ENCODE peak calls at places on chromosomes 2 and 18, in four cellular contexts. H, C, G and I are unnamed samples.
A peak's percentile ranks its signal among the peaks of the same experiment; 100 is the strongest.

GRCh38 chr2:200226652-200227426 is 79.7 kb upstream of the SPATS2L start:
- DNase-seq in H (no peak), G (no peak), C (no peak), I (no peak)

GRCh38 chr2:68282814-68283812 is 30.8 kb upstream of the PPP3R1 start:
- DNase-seq in C (peak; percentile 53), H (peak; percentile 84), G (no peak), I (peak; percentile 56)

GRCh38 chr2:9251154-9252001 is 44.8 kb downstream of the ASAP2 start:
- DNase-seq in H (no peak), C (no peak), G (no peak), I (no peak)

GRCh38 chr2:8198776-8199382 is 483.0 kb upstream of the ID2 start:
- DNase-seq in H (no peak), G (no peak), C (no peak), I (no peak)

GRCh38 chr2:33489835-33490431 is 13.5 kb downstream of the RASGRP3 start:
- DNase-seq in C (no peak), H (no peak), G (no peak), I (no peak)

GRCh38 chr2:26971911-26972786 is 1.7 kb downstream of the MAPRE3 start:
- DNase-seq in H (peak; percentile 37), C (no peak), G (no peak), I (no peak)

GRCh38 chr18:5961828-5962150 is 66.5 kb upstream of the TMEM200C start:
- DNase-seq in G (no peak), C (no peak), H (no peak), I (no peak)

GRCh38 chr2:232621186-232621585 is 12.2 kb upstream of the EFHD1 start:
- DNase-seq in C (no peak), G (no peak), H (no peak), I (no peak)

GRCh38 chr2:36915627-36916026 is 50.7 kb downstream of the STRN start:
- DNase-seq in C (no peak), H (no peak), G (no peak), I (no peak)

GRCh38 chr2:233037078-233037477 is 4.6 kb downstream of the NEU2 start:
- DNase-seq in H (no peak), C (no peak), G (no peak), I (no peak)

GRCh38 chr18:21134895-21135294 is 23.3 kb upstream of the ROCK1 start:
- DNase-seq in H (no peak), G (no peak), C (no peak), I (no peak)

GRCh38 chr2:204260162-204260877 is 285.0 kb upstream of the PARD3B start:
- DNase-seq in H (peak; percentile 62), G (no peak), C (peak; percentile 77), I (peak; percentile 66)

GRCh38 chr18:47817017-47817911 is 113.2 kb downstream of the SMAD2 start:
- DNase-seq in H (no peak), G (no peak), C (no peak), I (no peak)

GRCh38 chr2:11156396-11157075 is 1.3 kb downstream of the SLC66A3 start:
- DNase-seq in G (no peak), H (no peak), C (no peak), I (no peak)

GRCh38 chr2:73746015-73746876 is 9.1 kb upstream of the TPRKB start:
- DNase-seq in H (no peak), G (no peak), C (no peak), I (no peak)

GRCh38 chr2:230868151-230868946 is 3.6 kb downstream of the ITM2C start:
- DNase-seq in C (no peak), H (no peak), G (no peak), I (no peak)

GRCh38 chr2:42026332-42026731 is 21.5 kb upstream of the PKDCC start:
- DNase-seq in G (no peak), H (no peak), C (no peak), I (no peak)

GRCh38 chr2:48534781-48535180 is 4.8 kb downstream of the STON1 start:
- DNase-seq in G (no peak), H (no peak), C (no peak), I (no peak)

GRCh38 chr18:58635891-58636290 is 7.0 kb upstream of the ALPK2 start:
- DNase-seq in C (no peak), H (peak; percentile 9), G (peak; percentile 38), I (no peak)

GRCh38 chr2:152468832-152469692 is 134.1 kb downstream of the FMNL2 start:
- DNase-seq in G (peak; percentile 28), C (no peak), H (no peak), I (no peak)

GRCh38 chr18:59612461-59612860 is 84.8 kb downstream of the CCBE1 start:
- DNase-seq in H (no peak), G (no peak), C (no peak), I (no peak)

GRCh38 chr18:31230495-31230894 is 67.8 kb upstream of the DSC1 start:
- DNase-seq in H (no peak), G (peak; percentile 52), C (peak; percentile 89), I (no peak)

GRCh38 chr2:136306801-136307200 is 188.9 kb upstream of the CXCR4 start:
- DNase-seq in C (no peak), H (no peak), G (no peak), I (no peak)

GRCh38 chr2:231640646-231641111 is 48.0 kb downstream of the TEX44 start:
- DNase-seq in H (no peak), G (no peak), C (no peak), I (no peak)

DNA sequence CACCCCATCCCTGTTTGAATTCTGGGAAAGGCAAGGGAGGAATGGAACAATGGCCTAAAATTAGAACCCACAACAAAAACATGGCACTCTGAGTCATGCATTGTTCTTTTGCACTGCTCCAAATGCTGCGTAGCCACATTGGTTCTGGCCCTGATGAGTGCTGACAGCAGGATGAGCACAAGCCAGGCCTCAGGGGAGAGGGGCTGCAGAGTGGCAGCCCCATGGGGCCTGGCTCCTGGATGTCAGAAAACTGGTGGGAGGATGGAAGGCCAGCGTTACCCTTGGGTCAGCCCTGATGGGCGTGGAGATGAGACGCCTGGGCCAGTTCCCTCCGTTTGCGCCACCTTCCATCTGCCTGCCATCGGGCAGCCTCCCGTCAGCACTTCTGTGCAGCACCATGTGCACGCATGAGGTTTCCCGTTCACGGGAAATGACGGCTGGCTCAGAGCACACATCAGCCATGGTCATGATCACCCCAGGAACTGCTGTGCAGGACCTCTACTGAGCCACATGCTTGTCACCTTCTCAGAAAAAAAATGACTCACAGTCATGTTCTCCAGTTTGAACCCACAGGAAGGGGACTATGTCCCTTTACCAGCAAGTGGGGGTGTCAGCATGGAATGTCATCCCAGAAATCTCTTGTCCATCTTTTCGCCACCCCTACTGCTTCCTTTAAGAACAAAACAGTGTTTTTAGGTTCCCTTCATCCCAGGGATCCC is 65.5 kb downstream of the CYP26B1 start:
- DNase-seq in C (no peak), H (no peak), G (no peak), I (no peak)
- TF ChIP-seq SP1 in C (no peak), H (no peak), G (no peak), I (no peak)

GRCh38 chr2:241559489-241560180 is 1.1 kb downstream of the BOK start:
- DNase-seq in H (peak; percentile 40), C (peak; percentile 61), G (no peak), I (peak; percentile 63)

GRCh38 chr2:241561811-241562210 is 3.3 kb downstream of the BOK start:
- DNase-seq in C (no peak), H (no peak), G (no peak), I (no peak)

GRCh38 chr2:241560181-241560882 is 1.8 kb downstream of the BOK start:
- DNase-seq in G (no peak), C (no peak), H (no peak), I (no peak)

GRCh38 chr2:241562269-241562891 is 3.8 kb downstream of the BOK start:
- DNase-seq in H (no peak), C (no peak), G (no peak), I (no peak)

DNA sequence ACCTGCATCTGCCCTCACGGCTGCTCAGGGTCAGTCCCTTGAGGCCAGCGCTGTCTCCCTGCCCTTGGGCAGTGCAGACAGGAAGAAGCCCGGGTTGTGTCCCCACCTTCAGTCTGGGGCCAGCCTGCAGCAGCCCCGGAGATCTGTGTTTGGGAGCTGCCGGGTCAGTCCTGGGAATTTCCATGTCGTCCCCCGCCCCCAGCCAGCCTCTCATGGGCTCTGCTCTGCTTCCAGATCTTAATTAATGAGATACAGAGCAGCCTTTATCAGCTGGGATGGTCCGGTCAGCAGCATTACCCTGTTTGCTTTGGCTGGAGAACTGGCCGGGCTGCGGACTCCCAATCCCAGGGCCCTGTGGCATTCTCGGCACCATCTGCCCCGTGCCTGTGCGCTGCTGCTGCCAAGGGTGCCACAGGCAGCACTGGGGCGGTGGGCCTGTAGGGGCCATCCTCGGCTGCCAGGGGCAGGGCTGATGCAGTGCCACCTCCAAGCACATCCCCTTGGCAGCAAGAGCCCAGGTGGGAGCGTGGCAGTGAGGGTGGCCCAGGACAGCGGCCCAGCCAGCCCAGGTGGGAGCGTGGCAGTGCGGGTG is 2.4 kb downstream of the BOK start:
- DNase-seq in H (no peak), C (no peak), G (no peak), I (no peak)
- TF ChIP-seq FOXK2 in H (no peak), C (no peak), G (no peak), I (no peak)

GRCh38 chr2:111662039-111662740 is 221.8 kb downstream of the ANAPC1 start:
- DNase-seq in C (no peak), G (no peak), H (no peak), I (no peak)
- TF ChIP-seq SP1 in C (no peak), G (no peak), H (no peak), I (no peak)

GRCh38 chr2:98502556-98503335 is 58.1 kb downstream of the INPP4A start:
- DNase-seq in C (no peak), H (no peak), G (no peak), I (no peak)
- TF ChIP-seq FOXK2 in C (no peak), H (no peak), G (no peak), I (no peak)

DNA sequence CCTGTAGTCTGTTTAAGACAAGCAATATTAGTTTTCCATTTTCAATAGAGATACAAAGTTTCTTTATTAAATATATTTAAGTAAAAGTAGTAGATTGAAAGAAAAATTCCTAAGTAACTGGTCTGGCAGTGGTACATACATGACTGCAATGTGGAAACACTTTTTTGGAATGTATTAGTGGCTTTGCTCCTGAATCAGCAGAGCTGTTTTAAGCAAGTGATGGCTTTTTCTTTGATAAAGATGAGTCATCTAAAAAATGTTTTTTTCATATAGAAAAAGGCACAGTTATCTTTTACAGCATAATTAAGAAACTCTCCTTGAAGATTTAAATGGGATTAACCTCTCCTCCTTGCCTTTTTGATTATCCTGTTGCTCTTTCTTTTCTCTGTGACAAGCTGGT is 34.9 kb downstream of the KDM3A start:
- DNase-seq in G (no peak), H (no peak), C (no peak), I (no peak)
- TF ChIP-seq SP1 in G (no peak), H (no peak), C (no peak), I (no peak)

DNA sequence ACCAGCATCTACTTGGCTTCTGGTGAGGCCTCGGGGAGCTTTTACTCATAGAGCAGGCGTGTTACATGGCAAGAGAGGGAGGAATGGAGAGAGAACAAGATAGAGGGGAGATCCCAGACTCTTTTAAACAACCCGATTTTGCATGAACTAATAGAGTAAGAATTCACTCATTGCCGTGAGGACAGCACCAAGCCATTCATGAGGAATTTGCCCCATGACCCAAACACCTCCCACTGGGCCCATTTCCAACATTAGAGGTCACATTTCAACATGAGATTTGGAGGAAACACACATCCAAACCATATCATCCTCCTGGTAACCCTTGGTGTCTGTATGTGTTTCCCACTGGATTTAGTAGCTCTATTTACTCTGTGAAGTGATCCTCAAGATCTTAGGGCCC is 249.9 kb upstream of the SP5 start:
- DNase-seq in H (no peak), C (peak; percentile 68), G (no peak), I (no peak)
- TF ChIP-seq FOXK2 in H (no peak), C (no peak), G (no peak), I (no peak)